ENCODE peak calls at places on chromosomes 7 and 10, in four cellular contexts. Y, Q, A and E are unnamed samples.
A peak's percentile ranks its signal among the peaks of the same experiment; 100 is the strongest.

GRCh38 chr7:24914465-24914859 is 65.5 kb downstream of the OSBPL3 start:
- DNase-seq in Y (peak; percentile 53), Q (no peak), A (no peak), E (no peak)

GRCh38 chr7:123770378-123770777 is 21.6 kb upstream of the WASL start:
- DNase-seq in Y (peak; percentile 98), Q (no peak), A (no peak), E (no peak)

GRCh38 chr7:93150200-93150835 is 2.1 kb upstream of the SAMD9L start:
- DNase-seq in Y (peak; percentile 74), Q (no peak), A (no peak), E (no peak)

GRCh38 chr7:106611911-106612310 is 49.0 kb downstream of the CCDC71L start:
- DNase-seq in Y (peak; percentile 57), Q (no peak), A (no peak), E (no peak)

GRCh38 chr7:153415632-153416031 is 636.6 kb upstream of the DPP6 start:
- DNase-seq in Y (no peak), Q (no peak), A (no peak), E (no peak)

GRCh38 chr10:6619663-6620062 is 39.6 kb upstream of the PRKCQ start:
- DNase-seq in Y (no peak), Q (no peak), A (no peak), E (no peak)

GRCh38 chr7:90298145-90299038 is 22.7 kb downstream of the FAM237B start:
- DNase-seq in Y (peak; percentile 83), Q (no peak), A (peak; percentile 41), E (peak; percentile 80)

GRCh38 chr10:35641430-35642015 is 573 bp downstream of the FZD8 start:
- DNase-seq in Y (no peak), Q (peak; percentile 26), A (peak; percentile 69), E (no peak)

GRCh38 chr7:14835399-14835798 is 67.2 kb downstream of the DGKB start:
- DNase-seq in Y (no peak), Q (no peak), A (peak; percentile 72), E (no peak)

GRCh38 chr10:55183993-55184392 is 383.0 kb upstream of the PCDH15 start:
- DNase-seq in Y (no peak), Q (no peak), A (no peak), E (no peak)

GRCh38 chr10:14074062-14074884 is 256.5 kb downstream of the FRMD4A start:
- DNase-seq in Y (peak; percentile 100), Q (no peak), A (peak; percentile 28), E (peak; percentile 25)

GRCh38 chr10:59682986-59683937 is 26.4 kb downstream of the SLC16A9 start:
- DNase-seq in Y (peak; percentile 61), Q (no peak), A (no peak), E (no peak)

GRCh38 chr10:132164801-132165278 is 21.9 kb upstream of the DPYSL4 start:
- DNase-seq in Y (no peak), Q (no peak), A (no peak), E (no peak)

GRCh38 chr10:29615195-29615594 is 19.6 kb downstream of the SVIL start:
- DNase-seq in Y (no peak), Q (no peak), A (no peak), E (no peak)

GRCh38 chr7:151060416-151061234 is 1.2 kb downstream of the SLC4A2 start:
- DNase-seq in Y (no peak), Q (no peak), A (no peak), E (no peak)

GRCh38 chr10:48696535-48696873 is 11.8 kb downstream of the WDFY4 start:
- DNase-seq in Y (no peak), Q (no peak), A (no peak), E (no peak)

GRCh38 chr7:142806021-142806353 is 35.2 kb downstream of the PRSS2 start:
- DNase-seq in Y (no peak), Q (no peak), A (no peak), E (no peak)

GRCh38 chr7:45199506-45199905 is 41.9 kb downstream of the RAMP3 start:
- DNase-seq in Y (no peak), Q (no peak), A (no peak), E (no peak)

GRCh38 chr7:114922652-114923402 is 933 bp downstream of the MDFIC start:
- DNase-seq in Y (peak; percentile 69), Q (peak; percentile 20), A (peak; percentile 60), E (peak; percentile 41)

GRCh38 chr7:31724696-31725095 is 37.7 kb downstream of the PPP1R17 start:
- DNase-seq in Y (no peak), Q (no peak), A (no peak), E (no peak)

GRCh38 chr7:110612680-110613079 is 478.2 kb upstream of the LRRN3 start:
- DNase-seq in Y (peak; percentile 10), Q (no peak), A (no peak), E (no peak)

GRCh38 chr10:75466886-75467285 is 35.5 kb downstream of the LRMDA start:
- DNase-seq in Y (peak; percentile 93), Q (no peak), A (no peak), E (no peak)

GRCh38 chr7:157613575-157614322 is 276.9 kb downstream of the DNAJB6 start:
- DNase-seq in Y (no peak), Q (no peak), A (no peak), E (no peak)

GRCh38 chr10:85615556-85615955 is 751.0 kb downstream of the GRID1 start:
- DNase-seq in Y (no peak), Q (no peak), A (no peak), E (no peak)

GRCh38 chr10:90227259-90227658 is 525.9 kb downstream of the KIF20B start:
- DNase-seq in Y (peak; percentile 98), Q (no peak), A (no peak), E (no peak)

GRCh38 chr7:33757563-33758165 is 147.7 kb upstream of the BMPER start:
- DNase-seq in Y (peak; percentile 45), Q (peak; percentile 33), A (peak; percentile 75), E (peak; percentile 12)

GRCh38 chr7:131034166-131034881 is 293.4 kb upstream of the MKLN1 start:
- DNase-seq in Y (no peak), Q (no peak), A (no peak), E (no peak)

GRCh38 chr10:84659027-84659426 is 330.6 kb downstream of the CCSER2 start:
- DNase-seq in Y (no peak), Q (no peak), A (no peak), E (no peak)

GRCh38 chr7:151460474-151460855 is 20.5 kb upstream of the CRYGN start:
- DNase-seq in Y (no peak), Q (no peak), A (no peak), E (no peak)

GRCh38 chr10:101938316-101939272 is 95.0 kb upstream of the KCNIP2 start:
- DNase-seq in Y (peak; percentile 77), Q (no peak), A (peak; percentile 31), E (no peak)

GRCh38 chr7:156402255-156402654 is 238.3 kb upstream of the RNF32 start:
- DNase-seq in Y (no peak), Q (no peak), A (no peak), E (no peak)

GRCh38 chr10:48444266-48444665 is 137.8 kb downstream of the MAPK8 start:
- DNase-seq in Y (peak; percentile 54), Q (no peak), A (peak; percentile 34), E (no peak)

GRCh38 chr10:11478807-11479206 is 132.6 kb downstream of the USP6NL start:
- DNase-seq in Y (no peak), Q (no peak), A (no peak), E (no peak)

GRCh38 chr10:110368002-110368401 is 63.3 kb upstream of the SMNDC1 start:
- DNase-seq in Y (no peak), Q (no peak), A (peak; percentile 71), E (no peak)

GRCh38 chr10:32957341-32958084 is 517 bp downstream of the ITGB1 start:
- DNase-seq in Y (no peak), Q (peak; percentile 41), A (peak; percentile 52), E (peak; percentile 55)

GRCh38 chr7:33845991-33846509 is 59.3 kb upstream of the BMPER start:
- DNase-seq in Y (no peak), Q (no peak), A (no peak), E (no peak)

GRCh38 chr7:151859948-151860685 is 16.8 kb downstream of the PRKAG2 start:
- DNase-seq in Y (no peak), Q (no peak), A (no peak), E (no peak)

GRCh38 chr10:101974091-101974799 is 81.7 kb downstream of the ARMH3 start:
- DNase-seq in Y (no peak), Q (no peak), A (peak; percentile 47), E (no peak)